ENCODE peak calls at places on chromosomes 7 and 10, in four cellular contexts. H, S, W and N are unnamed samples.

GRCh38 chr7:17130281-17131059 is 168.0 kb upstream of the AHR start:
- DNase-seq in S (no peak), H (no peak), W (no peak), N (no peak)

GRCh38 chr7:40200791-40201190 is 66.0 kb downstream of the SUGCT start:
- DNase-seq in S (no peak), W (no peak), H (no peak), N (no peak)

GRCh38 chr10:69914373-69915268 is 112.9 kb downstream of the COL13A1 start:
- DNase-seq in W (peak; percentile 19), H (peak; percentile 24), S (peak; percentile 67), N (peak; percentile 18)

GRCh38 chr10:3814832-3815209 is 29.8 kb upstream of the KLF6 start:
- DNase-seq in W (no peak), H (no peak), S (no peak), N (no peak)

GRCh38 chr7:99031496-99031895 is 112.4 kb downstream of the SMURF1 start:
- DNase-seq in H (no peak), S (no peak), W (no peak), N (no peak)

GRCh38 chr7:63899691-63900393 is 98.8 kb upstream of the ZNF722 start:
- DNase-seq in H (peak; percentile 35), W (peak; percentile 71), S (peak; percentile 86), N (peak; percentile 66)

GRCh38 chr7:129053938-129054437 is 923 bp downstream of the TNPO3 start:
- DNase-seq in W (no peak), S (no peak), H (no peak), N (no peak)

GRCh38 chr7:34064511-34065158 is 159.3 kb downstream of the BMPER start:
- DNase-seq in W (no peak), H (no peak), S (no peak), N (no peak)

GRCh38 chr10:100327007-100327700 is 2.9 kb downstream of the PKD2L1 start:
- DNase-seq in S (no peak), H (no peak), W (no peak), N (no peak)

GRCh38 chr7:100342761-100343160 is 15.2 kb upstream of the PILRB start:
- DNase-seq in S (no peak), W (no peak), H (no peak), N (no peak)

GRCh38 chr7:5494683-5495561 is 71.3 kb upstream of the TNRC18 start:
- DNase-seq in H (peak; percentile 67), W (no peak), S (peak; percentile 81), N (peak; percentile 69)

GRCh38 chr10:103144086-103144485 is 49.0 kb downstream of the NT5C2 start:
- DNase-seq in W (no peak), H (no peak), S (no peak), N (no peak)
- H3K27ac ChIP-seq in W (no peak overlapping the region), H (no peak overlapping the region), S (no peak overlapping the region), N (no peak overlapping the region)

GRCh38 chr10:95741807-95742528 is 14.0 kb upstream of the ENTPD1 start:
- DNase-seq in H (no peak), W (no peak), S (no peak), N (no peak)
- H3K4me3 ChIP-seq in H (no peak overlapping the region), W (peak overlapping the region; percentile 30), S (no peak overlapping the region), N (no peak overlapping the region)

GRCh38 chr10:114635101-114635500 is 23.0 kb downstream of the ABLIM1 start:
- DNase-seq in S (no peak), H (no peak), W (no peak), N (no peak)
- H3K27ac ChIP-seq in S (peak overlapping the region; percentile 92), H (no peak overlapping the region), W (no peak overlapping the region), N (no peak overlapping the region)

GRCh38 chr10:68272833-68273232 is 40.9 kb upstream of the ATOH7 start:
- DNase-seq in H (no peak), S (no peak), W (no peak), N (no peak)
- H3K4me3 ChIP-seq in H (no peak overlapping the region), S (no peak overlapping the region), W (no peak overlapping the region), N (no peak overlapping the region)

GRCh38 chr7:105017263-105018051 is 3.5 kb downstream of the KMT2E start:
- DNase-seq in W (no peak), S (no peak), H (no peak), N (no peak)
- H3K27ac ChIP-seq in W (peak overlapping the region; percentile 51), S (peak overlapping the region; percentile 64), H (peak overlapping the region; percentile 100), N (peak overlapping the region; percentile 100)

DNA sequence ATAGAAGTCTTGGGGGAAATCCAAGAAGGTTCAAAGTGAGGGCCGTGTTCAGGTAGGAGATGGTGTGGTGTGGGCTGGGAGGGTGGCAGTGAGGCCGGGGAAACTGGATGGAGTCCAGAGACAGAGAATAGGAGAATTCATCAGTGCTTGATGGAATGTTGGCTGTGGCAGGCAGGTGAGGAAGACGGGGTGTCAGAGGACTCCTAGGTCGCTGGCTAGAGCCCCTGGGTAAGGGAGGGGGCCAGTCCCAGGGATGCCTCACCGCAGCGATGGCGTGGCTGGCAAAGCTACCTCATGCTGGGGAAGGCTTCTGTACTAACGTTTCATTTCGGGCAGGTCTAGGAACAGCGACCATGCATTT is 373.0 kb downstream of the RPS24 start:
- DNase-seq in W (no peak), H (no peak), S (no peak), N (no peak)
- H3K4me3 ChIP-seq in W (peak overlapping the region; percentile 60), H (peak overlapping the region; percentile 14), S (no peak overlapping the region), N (peak overlapping the region; percentile 8)